ENCODE peak calls at places on chromosomes 6 and 20, in four cellular contexts. A is tibial artery, H is mucosa of descending colon, R is fibroblast of lung. M is an unnamed sample.

GRCh38 chr20:49766979-49767419 is 45.6 kb upstream of the SLC9A8 start:
- DNase-seq in A (no peak), H (no peak), R (no peak), M (no peak)

GRCh38 chr6:149134531-149134933 is 183.0 kb upstream of the TAB2 start:
- DNase-seq in A (no peak), H (no peak), R (peak), M (no peak)

GRCh38 chr6:90080876-90081464 is 186.7 kb downstream of the GJA10 start:
- DNase-seq in A (no peak), H (no peak), R (no peak), M (peak)

GRCh38 chr6:81144346-81144745 is 608.1 kb downstream of the TENT5A start:
- DNase-seq in R (peak), A (no peak), H (no peak), M (no peak)

GRCh38 chr6:165662041-165662491 is 975 bp downstream of the PDE10A start:
- DNase-seq in A (no peak), H (no peak), R (peak), M (no peak)

GRCh38 chr6:2902470-2902762 is 693 bp downstream of the SERPINB9 start:
- DNase-seq in H (no peak), R (no peak), A (peak), M (no peak)

GRCh38 chr20:15079594-15080340 is 742.4 kb upstream of the FLRT3 start:
- DNase-seq in A (no peak), H (no peak), R (no peak), M (no peak)

GRCh38 chr20:61567204-61567603 is 315.1 kb downstream of the CDH4 start:
- DNase-seq in A (no peak), H (no peak), R (no peak), M (no peak)

GRCh38 chr20:45343445-45343866 is 4.8 kb downstream of the SDC4 start:
- DNase-seq in R (no peak), H (peak), A (no peak), M (no peak)

GRCh38 chr6:108168501-108168979 is 2.7 kb downstream of the NR2E1 start:
- DNase-seq in A (no peak), H (peak), R (peak), M (peak)

GRCh38 chr6:127328043-127328442 is 15.4 kb downstream of the ECHDC1 start:
- DNase-seq in H (no peak), R (peak), A (no peak), M (no peak)

GRCh38 chr6:100455230-100456124 is 9.2 kb downstream of the SIM1 start:
- DNase-seq in R (no peak), H (peak), A (no peak), M (no peak)

GRCh38 chr6:36033935-36034334 is 6.3 kb downstream of the MAPK14 start:
- DNase-seq in A (no peak), H (no peak), R (peak), M (no peak)

GRCh38 chr6:85997206-85997605 is 354.5 kb upstream of the SYNCRIP start:
- DNase-seq in R (no peak), H (no peak), A (no peak), M (no peak)

DNA sequence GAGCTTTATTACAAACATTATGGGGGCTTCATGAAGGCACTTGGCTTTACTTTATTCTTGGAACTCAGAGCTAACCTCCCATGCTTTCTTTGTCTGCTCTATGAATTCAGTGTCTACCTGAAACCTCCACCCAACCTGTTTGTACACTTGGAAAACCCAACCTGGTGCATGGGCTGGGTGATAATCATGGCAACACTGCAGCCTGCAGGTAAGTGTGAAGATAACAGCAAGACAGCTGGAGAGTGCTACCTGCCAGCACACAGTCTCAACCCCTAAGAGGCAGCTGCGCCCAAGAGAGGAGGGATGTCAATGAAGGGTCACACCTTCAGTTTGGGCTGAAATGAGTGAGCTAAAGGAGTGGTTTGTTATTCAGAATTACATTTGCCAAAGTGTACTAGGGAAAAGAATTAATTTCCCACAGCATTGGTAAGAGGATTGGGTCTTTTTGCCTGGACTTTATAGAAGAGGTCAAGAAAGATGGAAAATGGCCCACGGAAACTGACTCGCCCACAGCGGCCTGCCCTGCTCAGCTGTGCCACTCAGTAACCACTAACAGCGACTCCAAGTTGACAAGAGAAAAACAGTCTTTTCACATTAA is 24.4 kb downstream of the FOXQ1 start:
- DNase-seq in H (peak), R (no peak), A (no peak), M (no peak)
- TF ChIP-seq CTCF in H (no peak), R (peak), A (no peak), M (peak)

GRCh38 chr6:136378888-136379287 is 89.2 kb upstream of the BCLAF1 start:
- DNase-seq in H (peak), R (no peak), A (no peak), M (no peak)
- TF ChIP-seq CTCF in H (no peak), R (peak), A (no peak), M (peak)

DNA sequence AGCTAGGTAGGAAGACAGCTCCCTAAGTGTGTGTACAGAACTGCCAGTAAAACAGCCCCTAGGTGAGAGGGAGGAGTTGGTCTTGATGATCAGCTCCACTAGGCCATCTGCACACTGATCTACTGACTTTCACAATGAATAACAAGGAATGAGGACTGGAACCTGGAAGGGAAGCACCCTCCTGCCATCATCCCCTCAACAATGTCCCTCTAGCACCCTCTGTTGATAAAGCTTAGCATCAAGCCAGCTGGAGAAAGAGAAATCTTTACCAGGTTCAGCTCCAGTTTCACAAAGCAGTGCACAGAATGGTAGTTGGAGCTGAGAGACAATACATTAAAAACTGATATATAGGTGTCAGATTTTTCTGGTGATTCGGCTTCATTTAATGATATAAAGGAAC is 57.2 kb upstream of the IRAK1BP1 start:
- DNase-seq in A (no peak), H (peak), R (peak), M (peak)
- TF ChIP-seq CTCF in A (no peak), H (peak), R (peak), M (peak)

DNA sequence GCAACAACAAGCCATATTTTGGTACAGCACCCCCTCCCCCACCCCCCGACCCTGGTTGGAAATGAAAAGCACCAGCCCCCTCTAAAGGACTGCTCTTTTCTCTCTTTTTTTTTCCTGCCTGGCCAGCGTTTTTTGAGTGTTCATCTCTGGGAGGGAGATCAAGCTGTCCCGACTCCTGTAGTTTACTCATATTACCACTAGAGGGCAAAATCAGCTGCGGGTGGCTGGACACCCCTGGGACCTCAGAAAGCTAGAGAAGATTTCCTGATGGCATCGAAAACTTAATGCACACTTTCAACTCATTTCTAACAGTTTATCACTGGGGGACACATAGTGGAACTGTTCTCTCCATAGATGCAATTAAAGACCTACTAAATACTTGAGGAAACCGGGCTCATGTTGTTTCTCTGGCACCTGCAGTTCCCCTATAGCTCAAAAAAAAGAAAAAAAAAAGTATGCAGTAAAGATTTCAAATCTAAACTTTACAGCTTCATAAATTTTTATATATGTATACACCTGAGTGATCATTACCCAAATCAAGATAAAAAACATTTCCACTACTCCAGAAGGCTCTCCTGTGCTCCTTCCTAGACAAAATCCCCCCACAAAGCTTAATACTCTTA is 24.4 kb downstream of the CNBD2 start:
- DNase-seq in A (no peak), R (peak), H (peak), M (peak)
- TF ChIP-seq CTCF in A (peak), R (peak), H (peak), M (peak)

GRCh38 chr20:42610070-42610469 is 579.6 kb downstream of the PTPRT start:
- DNase-seq in A (no peak), H (no peak), R (no peak), M (no peak)
- TF ChIP-seq CTCF in A (no peak), H (no peak), R (no peak), M (no peak)

GRCh38 chr6:158819213-158819976 is at the start of gene EZR:
- DNase-seq in A (peak), R (peak), H (peak), M (peak)
- TF ChIP-seq CTCF in A (no peak), R (no peak), H (no peak), M (no peak)

GRCh38 chr6:159720708-159721107 is 6.6 kb upstream of the WTAP start:
- DNase-seq in R (no peak), A (no peak), H (peak), M (peak)
- TF ChIP-seq CTCF in R (peak), A (peak), H (no peak), M (peak)